ENCODE peak calls at places on chromosomes 13 and 19, in four cellular contexts. I is activated T-cell treated with anti-CD3 and anti-CD28 coated beads for 4 hours; B is activated naive CD4-positive, alpha-beta T cell treated with anti-CD3 and anti-CD28 coated beads for 36 hours; P is lower lobe of right lung. O is an unnamed sample.

GRCh38 chr13:109751477-109751876 is 34.9 kb downstream of the IRS2 start:
- DNase-seq in I (no peak), P (no peak), B (no peak), O (no peak)

GRCh38 chr19:488505-489417 is 7.5 kb upstream of the MADCAM1 start:
- DNase-seq in I (peak; percentile 91), B (peak; percentile 93), P (peak; percentile 98), O (peak; percentile 69)

GRCh38 chr19:45641274-45642105 is 2.3 kb upstream of the EML2 start:
- DNase-seq in P (peak; percentile 92), B (peak; percentile 96), I (peak; percentile 47), O (peak; percentile 89)

GRCh38 chr13:104286566-104287290 is 1220.5 kb upstream of the SLC10A2 start:
- DNase-seq in P (no peak), I (no peak), B (no peak), O (no peak)

GRCh38 chr13:60351326-60351725 is 45.7 kb upstream of the TDRD3 start:
- DNase-seq in I (no peak), P (no peak), B (no peak), O (no peak)

GRCh38 chr13:22050951-22051563 is 380.2 kb downstream of the FGF9 start:
- DNase-seq in P (no peak), I (no peak), B (no peak), O (no peak)

GRCh38 chr13:35818577-35819165 is 312.5 kb downstream of the DCLK1 start:
- DNase-seq in B (no peak), I (no peak), P (no peak), O (no peak)

GRCh38 chr13:84616864-84617263 is 734.6 kb upstream of the SLITRK1 start:
- DNase-seq in I (no peak), B (no peak), P (no peak), O (no peak)

GRCh38 chr13:74816737-74817136 is 665.2 kb downstream of the TBC1D4 start:
- DNase-seq in P (no peak), I (no peak), B (no peak), O (no peak)

GRCh38 chr19:6059996-6060599 is 50.2 kb downstream of the RFX2 start:
- DNase-seq in I (no peak), B (no peak), P (no peak), O (peak; percentile 24)

GRCh38 chr13:64680739-64681138 is 2549.4 kb downstream of the PCDH9 start:
- DNase-seq in P (no peak), I (no peak), B (no peak), O (no peak)

GRCh38 chr19:2922987-2923386 is 21.8 kb downstream of the ZNF77 start:
- DNase-seq in B (no peak), I (no peak), P (no peak), O (no peak)

GRCh38 chr19:16599655-16600346 is 27.6 kb upstream of the SLC35E1 start:
- DNase-seq in B (no peak), I (no peak), P (no peak), O (no peak)

GRCh38 chr19:45128109-45128508 is 32.7 kb downstream of the NKPD1 start:
- DNase-seq in B (no peak), I (no peak), P (no peak), O (no peak)

GRCh38 chr19:41595258-41595889 is 19.4 kb downstream of the CEACAM21 start:
- DNase-seq in P (no peak), B (peak; percentile 86), I (peak; percentile 54), O (peak; percentile 51)

GRCh38 chr19:55112246-55112780 is 5.1 kb downstream of the PPP1R12C start:
- DNase-seq in P (no peak), I (no peak), B (no peak), O (no peak)